ENCODE peak calls at places on chromosomes 2 and 18, in six cellular contexts. F is tibial artery, Q is neural progenitor cell, D is bronchial epithelial cell, Z is psoas muscle, O is gastrocnemius medialis. J is an unnamed sample.

GRCh38 chr2:38591152-38591551 is 11.6 kb downstream of the HNRNPLL start:
- DNase-seq in F (no peak), Q (no peak), D (no peak), Z (no peak), O (no peak), J (no peak)

GRCh38 chr18:32425466-32425865 is 45.2 kb downstream of the GAREM1 start:
- DNase-seq in F (no peak), Q (no peak), D (peak), Z (no peak), O (no peak), J (peak)

GRCh38 chr18:13649397-13650252 is 76.7 kb downstream of the FAM210A start:
- DNase-seq in F (no peak), Q (no peak), D (no peak), Z (no peak), O (no peak), J (no peak)

GRCh38 chr18:75003089-75003488 is 205.8 kb downstream of the PTGR3 start:
- DNase-seq in F (no peak), Q (no peak), D (no peak), Z (no peak), O (no peak), J (no peak)

GRCh38 chr2:31371691-31372090 is 42.9 kb downstream of the XDH start:
- DNase-seq in F (no peak), Q (no peak), D (no peak), Z (no peak), O (no peak), J (no peak)

GRCh38 chr2:136874258-136874657 is 108.9 kb downstream of the THSD7B start:
- DNase-seq in F (no peak), Q (peak), D (no peak), Z (no peak), O (no peak), J (no peak)

GRCh38 chr18:70039186-70039585 is 91.5 kb upstream of the CD226 start:
- DNase-seq in F (no peak), Q (no peak), D (no peak), Z (no peak), O (no peak), J (no peak)

GRCh38 chr2:19454125-19454524 is 95.7 kb upstream of the OSR1 start:
- DNase-seq in F (no peak), Q (no peak), D (no peak), Z (no peak), O (no peak), J (no peak)

GRCh38 chr2:239805414-239805813 is 219.7 kb downstream of the NDUFA10 start:
- DNase-seq in F (peak), Q (no peak), D (no peak), Z (no peak), O (no peak), J (no peak)

GRCh38 chr2:204533629-204534370 is 11.5 kb upstream of the PARD3B start:
- DNase-seq in F (no peak), Q (no peak), D (peak), Z (no peak), O (no peak), J (peak)

GRCh38 chr2:11616097-11616687 is 53.8 kb downstream of the NTSR2 start:
- DNase-seq in F (no peak), Q (no peak), D (no peak), Z (no peak), O (no peak), J (no peak)

GRCh38 chr2:226362991-226363390 is 436.6 kb downstream of the IRS1 start:
- DNase-seq in F (no peak), Q (no peak), D (peak), Z (no peak), O (no peak), J (peak)

GRCh38 chr18:70387018-70387417 is 98.2 kb downstream of the SOCS6 start:
- DNase-seq in F (no peak), Q (no peak), D (no peak), Z (no peak), O (no peak), J (no peak)

GRCh38 chr18:40752336-40752735 is 1202.7 kb upstream of the PIK3C3 start:
- DNase-seq in F (no peak), Q (no peak), D (no peak), Z (no peak), O (no peak), J (no peak)

GRCh38 chr18:63137999-63138448 is 181.5 kb downstream of the BCL2 start:
- DNase-seq in F (no peak), Q (no peak), D (no peak), Z (no peak), O (no peak), J (no peak)

GRCh38 chr2:111022630-111023029 is 98.1 kb upstream of the BCL2L11 start:
- DNase-seq in F (no peak), Q (no peak), D (no peak), Z (no peak), O (no peak), J (no peak)

GRCh38 chr18:55779711-55780590 is 192.0 kb upstream of the TCF4 start:
- DNase-seq in F (no peak), Q (peak), D (no peak), Z (peak), O (peak), J (peak)

GRCh38 chr2:217186565-217187218 is 326.8 kb upstream of the TNP1 start:
- DNase-seq in F (peak), Q (no peak), D (no peak), Z (peak), O (peak), J (no peak)

GRCh38 chr2:10180271-10180670 is 57.7 kb downstream of the RRM2 start:
- DNase-seq in F (no peak), Q (no peak), D (no peak), Z (no peak), O (no peak), J (no peak)

GRCh38 chr2:204191574-204191973 is 255.0 kb downstream of the ICOS start:
- DNase-seq in F (no peak), Q (no peak), D (no peak), Z (no peak), O (no peak), J (no peak)

GRCh38 chr2:6784299-6784698 is 81.4 kb downstream of the CMPK2 start:
- DNase-seq in F (no peak), Q (no peak), D (peak), Z (no peak), O (no peak), J (no peak)

GRCh38 chr2:43309935-43310334 is 83.5 kb upstream of the ZFP36L2 start:
- DNase-seq in F (no peak), Q (no peak), D (no peak), Z (no peak), O (no peak), J (no peak)

GRCh38 chr2:136381722-136382633 is 264.0 kb upstream of the CXCR4 start:
- DNase-seq in F (no peak), Q (no peak), D (no peak), Z (no peak), O (no peak), J (no peak)

GRCh38 chr2:232028631-232029030 is 67.1 kb downstream of the DIS3L2 start:
- DNase-seq in F (no peak), Q (no peak), D (no peak), Z (no peak), O (no peak), J (peak)

GRCh38 chr18:40955351-40955750 is 999.7 kb upstream of the PIK3C3 start:
- DNase-seq in F (no peak), Q (no peak), D (no peak), Z (no peak), O (no peak), J (no peak)

GRCh38 chr2:175676813-175677212 is 325.3 kb downstream of the LNPK start:
- DNase-seq in F (no peak), Q (no peak), D (no peak), Z (no peak), O (no peak), J (no peak)
- TF ChIP-seq CTCF in F (no peak), Q (peak), D (no peak), Z (no peak), O (no peak), J (no peak)

DNA sequence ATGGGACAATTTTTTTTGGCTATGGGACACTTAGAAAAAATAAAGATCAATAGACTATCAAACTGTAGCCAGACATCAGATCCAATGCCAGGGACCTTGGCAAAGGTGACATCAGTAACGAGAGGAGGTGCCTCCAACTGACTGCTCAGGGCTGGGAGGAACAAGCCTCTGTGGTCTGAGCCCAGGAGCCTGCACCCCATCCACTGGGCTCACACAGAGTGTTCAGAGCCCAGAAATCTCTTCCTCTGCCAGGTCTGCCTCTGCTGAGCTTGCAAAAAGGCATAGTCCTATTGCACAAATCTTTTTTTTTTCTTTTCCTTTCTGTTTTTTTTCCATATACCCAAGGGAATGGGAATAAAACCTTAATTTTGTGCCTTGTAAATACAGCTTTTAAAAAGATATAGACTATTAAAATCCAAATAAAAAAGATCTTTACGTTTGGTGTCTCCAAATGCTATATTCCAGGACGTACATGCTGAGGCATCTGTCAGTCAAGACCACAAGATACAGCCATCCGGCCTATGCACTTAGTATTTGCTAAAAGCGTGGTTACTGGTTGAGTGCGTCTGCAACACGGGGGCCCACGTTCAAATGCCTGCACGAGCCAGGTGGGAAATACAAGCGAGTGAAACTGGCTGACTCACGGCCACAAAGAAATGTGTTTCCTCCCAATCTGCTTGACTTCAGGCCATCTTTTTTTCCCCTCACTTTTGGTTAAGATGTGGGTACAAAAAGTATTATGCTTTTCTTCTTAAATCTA is 7.8 kb upstream of the ARHGAP25 start:
- DNase-seq in F (no peak), Q (no peak), D (peak), Z (no peak), O (no peak), J (no peak)
- H3K4me3 ChIP-seq in F (no peak), Q (no peak), D (no peak), Z (no peak), O (no peak), J (no peak)

DNA sequence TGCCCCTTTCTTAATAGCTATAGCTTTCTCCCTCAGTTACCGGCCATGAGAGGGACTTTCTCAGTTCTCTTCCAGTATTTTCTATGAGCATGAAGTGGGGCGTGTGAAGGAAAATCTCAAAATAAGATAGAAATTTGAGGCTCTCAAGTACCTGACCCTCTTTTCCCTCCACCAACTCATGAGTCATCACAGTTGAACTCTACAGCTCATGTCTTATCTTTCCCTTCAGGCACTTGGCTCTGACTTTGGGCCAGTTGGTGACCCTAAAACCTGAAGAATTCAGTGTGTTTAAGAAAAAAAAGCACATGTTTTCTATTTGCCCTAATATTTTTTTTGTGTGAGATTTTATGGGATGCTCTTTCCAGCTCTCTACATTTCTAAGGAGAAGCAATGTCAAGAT is 896.7 kb upstream of the ZEB2 start:
- DNase-seq in F (no peak), Q (no peak), D (no peak), Z (no peak), O (no peak), J (no peak)
- TF ChIP-seq CTCF in F (no peak), Q (no peak), D (no peak), Z (no peak), O (no peak), J (no peak)

GRCh38 chr18:45522371-45522770 is 92.9 kb upstream of the SLC14A2 start:
- DNase-seq in F (no peak), Q (no peak), D (peak), Z (no peak), O (no peak), J (peak)
- H3K4me3 ChIP-seq in F (no peak), Q (no peak), D (no peak), Z (no peak), O (no peak), J (no peak)

DNA sequence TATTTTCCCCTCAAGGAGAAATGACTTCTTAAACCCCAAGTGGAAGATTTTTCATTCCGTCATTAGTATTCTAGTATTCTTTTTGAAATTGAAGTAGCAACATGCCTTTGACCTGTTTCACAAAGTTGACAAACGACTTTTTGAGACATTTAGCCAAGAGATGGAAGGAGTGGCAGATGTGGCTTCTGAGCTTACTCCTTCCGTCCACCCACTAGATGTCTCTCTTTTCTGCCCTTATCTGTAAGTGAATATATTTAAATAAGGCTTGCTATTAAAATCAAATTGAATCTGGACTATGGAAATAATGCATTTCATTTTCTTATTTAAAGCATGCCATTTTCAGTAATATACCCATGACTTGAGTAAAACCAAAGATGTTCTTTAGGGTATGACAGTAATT is 74.1 kb downstream of the ACTR3 start:
- DNase-seq in F (no peak), Q (no peak), D (no peak), Z (no peak), O (no peak), J (no peak)
- TF ChIP-seq CTCF in F (no peak), Q (peak), D (no peak), Z (no peak), O (no peak), J (no peak)

DNA sequence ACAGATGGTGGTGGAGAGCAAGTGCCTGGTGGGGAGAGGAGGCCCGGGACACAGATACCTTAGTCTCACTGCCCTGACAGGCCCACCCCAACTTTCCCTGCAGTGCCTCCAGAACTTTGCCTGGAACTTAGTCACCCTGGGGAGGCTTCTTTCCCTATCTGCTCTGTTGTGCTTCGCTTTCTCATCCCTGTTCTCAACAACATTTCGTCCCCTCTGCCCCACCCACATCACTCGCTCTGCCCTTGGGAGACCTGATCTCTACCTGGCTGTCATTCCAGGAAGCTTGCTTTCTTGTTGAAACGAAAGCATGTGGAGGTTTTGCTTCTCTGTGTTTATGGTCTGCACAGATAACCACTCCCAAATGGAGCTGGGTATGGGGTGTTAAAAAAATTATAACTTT is 93.8 kb downstream of the PRKCE start:
- DNase-seq in F (no peak), Q (no peak), D (peak), Z (no peak), O (no peak), J (no peak)
- H3K4me3 ChIP-seq in F (no peak), Q (no peak), D (no peak), Z (no peak), O (no peak), J (no peak)